ENCODE peak calls at places on chromosomes 6 and 20, in nine cellular contexts. L is brain microvascular endothelial cell, K is astrocyte of the cerebellum, S is T-helper 1 cell, A is BJ, B is NCI-H446, X is A172, Z is mesenteric fat pad, D is lower lobe of right lung. G is an unnamed sample.

GRCh38 chr20:41249781-41250281 is 67.7 kb downstream of the ZHX3 start:
- DNase-seq in A (no peak), X (peak), B (no peak), S (no peak), Z (no peak), K (no peak), D (no peak), L (peak), G (peak)

GRCh38 chr20:35598899-35599775 is 16.5 kb upstream of the SPAG4 start:
- DNase-seq in S (no peak), A (no peak), X (no peak), B (no peak), K (no peak), L (no peak), D (no peak), Z (peak), G (no peak)

GRCh38 chr6:145112711-145113148 is 622.6 kb downstream of the EPM2A start:
- DNase-seq in Z (no peak), K (no peak), D (no peak), X (peak), A (no peak), L (peak), S (no peak), B (no peak), G (no peak)

GRCh38 chr6:38567436-38567835 is 72.3 kb downstream of the BTBD9 start:
- DNase-seq in S (no peak), K (peak), D (no peak), L (peak), A (no peak), Z (no peak), X (peak), B (peak), G (no peak)

GRCh38 chr6:118403036-118403435 is 145.1 kb upstream of the PLN start:
- DNase-seq in X (no peak), B (no peak), S (no peak), L (no peak), Z (no peak), K (no peak), A (peak), D (no peak), G (no peak)

GRCh38 chr6:106643061-106643460 is 13.7 kb downstream of the QRSL1 start:
- DNase-seq in A (no peak), B (no peak), K (no peak), S (no peak), Z (no peak), D (no peak), L (no peak), X (no peak), G (no peak)

GRCh38 chr6:40477246-40478126 is 109.7 kb downstream of the LRFN2 start:
- DNase-seq in X (peak), A (no peak), S (peak), D (no peak), B (no peak), L (no peak), K (no peak), Z (no peak), G (peak)

GRCh38 chr6:157912326-157912725 is 69.3 kb upstream of the SYNJ2 start:
- DNase-seq in A (peak), X (peak), S (no peak), Z (no peak), B (peak), K (peak), L (peak), D (no peak), G (peak)

GRCh38 chr6:112337209-112337638 is 9.9 kb upstream of the RFPL4B start:
- DNase-seq in S (no peak), Z (no peak), A (no peak), L (peak), D (no peak), K (peak), B (peak), X (peak), G (peak)

GRCh38 chr20:20637998-20638397 is 74.4 kb downstream of the RALGAPA2 start:
- DNase-seq in D (no peak), B (no peak), S (no peak), K (no peak), X (no peak), A (no peak), L (no peak), Z (no peak), G (no peak)

GRCh38 chr20:12535316-12535715 is 473.5 kb upstream of the SPTLC3 start:
- DNase-seq in D (no peak), S (no peak), A (no peak), L (no peak), B (peak), X (no peak), K (no peak), Z (no peak), G (no peak)

GRCh38 chr20:34715384-34715783 is 11.2 kb downstream of the TP53INP2 start:
- DNase-seq in D (no peak), B (no peak), L (no peak), S (no peak), K (no peak), Z (no peak), A (no peak), X (peak), G (no peak)

GRCh38 chr20:828987-829386 is 4.5 kb upstream of the FAM110A start:
- DNase-seq in B (no peak), A (no peak), D (no peak), S (no peak), L (no peak), K (no peak), X (no peak), Z (peak), G (no peak)

GRCh38 chr6:40341726-40342125 is 245.4 kb downstream of the LRFN2 start:
- DNase-seq in B (no peak), A (no peak), L (no peak), Z (no peak), S (no peak), X (no peak), D (no peak), K (no peak), G (no peak)

GRCh38 chr20:57688864-57689263 is 21.0 kb downstream of the PMEPA1 start:
- DNase-seq in Z (no peak), D (no peak), X (no peak), S (no peak), B (peak), A (no peak), L (no peak), K (no peak), G (no peak)

GRCh38 chr6:106149472-106150069 is 63.4 kb downstream of the PRDM1 start:
- DNase-seq in A (no peak), S (no peak), L (no peak), B (no peak), X (no peak), D (no peak), K (no peak), Z (no peak), G (no peak)

GRCh38 chr6:16477367-16478149 is 239.2 kb downstream of the GMPR start:
- DNase-seq in Z (no peak), A (no peak), S (no peak), K (no peak), L (no peak), B (no peak), D (peak), X (no peak), G (no peak)

GRCh38 chr6:141152951-141153350 is 979.8 kb upstream of the GJE1 start:
- DNase-seq in S (no peak), X (no peak), D (no peak), A (peak), Z (no peak), K (no peak), L (no peak), B (no peak), G (no peak)

GRCh38 chr6:166872431-166873139 is 83.8 kb downstream of the RNASET2 start:
- DNase-seq in A (no peak), S (no peak), Z (no peak), L (no peak), K (no peak), B (no peak), D (no peak), X (no peak), G (no peak)

GRCh38 chr20:3783516-3784225 is 2.4 kb upstream of the SPEF1 start:
- DNase-seq in Z (no peak), D (peak), B (no peak), X (no peak), L (no peak), S (no peak), K (no peak), A (no peak), G (no peak)

GRCh38 chr6:22328499-22328898 is 31.7 kb upstream of the PRL start:
- DNase-seq in D (no peak), X (no peak), A (no peak), L (no peak), K (no peak), B (no peak), Z (no peak), S (no peak), G (no peak)

GRCh38 chr20:1619861-1620444 is at the start of gene SIRPB1:
- DNase-seq in L (no peak), Z (no peak), B (no peak), D (peak), S (no peak), A (no peak), K (no peak), X (no peak), G (no peak)

GRCh38 chr6:36692861-36693702 is 4.5 kb upstream of the RAB44 start:
- DNase-seq in S (no peak), B (no peak), X (no peak), Z (peak), K (no peak), D (peak), A (no peak), L (no peak), G (no peak)

GRCh38 chr20:1535420-1536175 is 21.9 kb downstream of the SIRPD start:
- DNase-seq in B (no peak), X (no peak), Z (no peak), L (no peak), K (no peak), D (peak), A (no peak), S (no peak), G (no peak)

GRCh38 chr6:95431637-95432228 is 145.6 kb upstream of the MANEA start:
- DNase-seq in K (peak), X (peak), L (peak), A (peak), S (no peak), D (no peak), B (no peak), Z (no peak), G (no peak)

GRCh38 chr20:19495905-19496703 is 262.0 kb upstream of the RIN2 start:
- DNase-seq in K (no peak), L (no peak), D (no peak), Z (no peak), S (no peak), X (no peak), A (no peak), B (no peak), G (no peak)

GRCh38 chr6:71446084-71446869 is 157.7 kb downstream of the OGFRL1 start:
- DNase-seq in X (no peak), D (no peak), L (no peak), K (no peak), Z (no peak), A (no peak), S (no peak), B (no peak), G (no peak)

GRCh38 chr6:155483858-155484257 is 28.2 kb upstream of the NOX3 start:
- DNase-seq in K (no peak), S (no peak), D (no peak), Z (no peak), L (no peak), B (no peak), X (no peak), A (no peak), G (no peak)

GRCh38 chr6:99241905-99242534 is 107.5 kb downstream of the FAXC start:
- DNase-seq in X (peak), D (no peak), A (no peak), L (peak), S (no peak), B (peak), Z (no peak), K (peak), G (peak)